ENCODE peak calls at places on chromosomes 6 and 20, in six cellular contexts. W, I, V, A, U and T are unnamed samples.

GRCh38 chr6:73024598-73024997 is 200.7 kb downstream of the KHDC1L start:
- DNase-seq in W (no peak), U (no peak), V (no peak), I (no peak), A (no peak), T (no peak)

GRCh38 chr20:62063981-62064787 is 1.5 kb downstream of the TAF4 start:
- DNase-seq in U (peak; percentile 60), V (no peak), W (peak; percentile 77), I (no peak), A (no peak), T (no peak)

GRCh38 chr20:9501473-9501872 is 12.9 kb upstream of the LAMP5 start:
- DNase-seq in U (no peak), V (no peak), I (no peak), W (no peak), A (no peak), T (no peak)

GRCh38 chr6:128743974-128744765 is 138.8 kb upstream of the LAMA2 start:
- DNase-seq in V (no peak), A (no peak), U (no peak), W (no peak), I (no peak), T (no peak)

GRCh38 chr6:20238688-20239587 is 26.7 kb upstream of the MBOAT1 start:
- DNase-seq in U (no peak), W (no peak), I (no peak), V (no peak), A (no peak), T (no peak)

GRCh38 chr20:43838703-43839060 is 76.0 kb upstream of the TOX2 start:
- DNase-seq in U (no peak), V (no peak), I (no peak), A (no peak), W (no peak), T (no peak)

GRCh38 chr6:158029668-158030230 is 48.1 kb downstream of the SYNJ2 start:
- DNase-seq in U (no peak), W (no peak), V (no peak), I (no peak), A (no peak), T (peak; percentile 13)

GRCh38 chr6:143642403-143642802 is 35.4 kb upstream of the PHACTR2 start:
- DNase-seq in I (no peak), U (no peak), V (no peak), A (no peak), W (no peak), T (no peak)

GRCh38 chr6:50825375-50826036 is 6.8 kb downstream of the TFAP2B start:
- DNase-seq in I (no peak), U (no peak), W (no peak), A (no peak), V (no peak), T (no peak)

GRCh38 chr6:111918825-111919224 is 45.6 kb upstream of the FYN start:
- DNase-seq in W (no peak), V (no peak), I (no peak), U (no peak), A (no peak), T (peak; percentile 80)

GRCh38 chr20:10837901-10838300 is 164.1 kb upstream of the JAG1 start:
- DNase-seq in I (no peak), W (no peak), U (no peak), V (no peak), A (no peak), T (no peak)

GRCh38 chr20:57432874-57433491 is 41.8 kb downstream of the RBM38 start:
- DNase-seq in A (peak; percentile 30), I (peak; percentile 93), V (peak; percentile 27), U (no peak), W (peak; percentile 91), T (peak; percentile 37)

GRCh38 chr6:20424679-20425078 is 23.0 kb downstream of the E2F3 start:
- DNase-seq in V (no peak), I (no peak), U (no peak), A (no peak), W (no peak), T (peak; percentile 62)

GRCh38 chr20:34240698-34241615 is at the start of gene ASIP:
- DNase-seq in A (no peak), V (no peak), U (no peak), W (no peak), I (no peak), T (peak; percentile 44)

GRCh38 chr6:11335826-11336225 is 103.4 kb upstream of the NEDD9 start:
- DNase-seq in I (no peak), A (no peak), V (no peak), U (no peak), W (no peak), T (no peak)

GRCh38 chr6:168035661-168036616 is 38.5 kb downstream of the KIF25 start:
- DNase-seq in I (no peak), V (no peak), U (peak; percentile 32), W (peak; percentile 63), A (no peak), T (peak; percentile 63)